ENCODE peak calls at places on chromosomes 12 and 14, in ten cellular contexts. One of them, this sample, is unnamed.
A peak's percentile ranks its signal among the peaks of the same experiment; 100 is the strongest.

GRCh38 chr12:3832738-3833137 is 40.5 kb downstream of the PARP11 start:
- DNase-seq in GM04503: no peak
- DNase-seq in germinal center: no peak
- DNase-seq in globus pallidus: no peak
- DNase-seq in endothelial cell: no peak
- DNase-seq in activated naive CD4-positive, alpha-beta T cell: no peak
- DNase-seq in nucleus accumbens: no peak
- DNase-seq in AG09309: no peak
- DNase-seq in iPS-NIHi11: no peak
- DNase-seq in ELR: peak; percentile 4
- DNase-seq in this sample: no peak

GRCh38 chr12:41917827-41918445 is 226.7 kb downstream of the GXYLT1 start:
- DNase-seq in germinal center: no peak
- DNase-seq in endothelial cell: no peak
- DNase-seq in AG09309: no peak
- DNase-seq in iPS-NIHi11: peak; percentile 33
- DNase-seq in ELR: no peak
- DNase-seq in GM04503: no peak
- DNase-seq in nucleus accumbens: no peak
- DNase-seq in globus pallidus: no peak
- DNase-seq in activated naive CD4-positive, alpha-beta T cell: no peak
- DNase-seq in this sample: no peak

GRCh38 chr12:11793896-11794295 is 144.4 kb downstream of the ETV6 start:
- DNase-seq in activated naive CD4-positive, alpha-beta T cell: no peak
- DNase-seq in germinal center: no peak
- DNase-seq in iPS-NIHi11: no peak
- DNase-seq in endothelial cell: no peak
- DNase-seq in nucleus accumbens: no peak
- DNase-seq in ELR: no peak
- DNase-seq in GM04503: no peak
- DNase-seq in globus pallidus: no peak
- DNase-seq in AG09309: no peak
- DNase-seq in this sample: no peak

GRCh38 chr12:39605501-39605900 is 14.1 kb downstream of the ABCD2 start:
- DNase-seq in globus pallidus: no peak
- DNase-seq in endothelial cell: no peak
- DNase-seq in ELR: peak; percentile 31
- DNase-seq in AG09309: no peak
- DNase-seq in germinal center: no peak
- DNase-seq in iPS-NIHi11: no peak
- DNase-seq in nucleus accumbens: no peak
- DNase-seq in GM04503: no peak
- DNase-seq in activated naive CD4-positive, alpha-beta T cell: no peak
- DNase-seq in this sample: no peak

GRCh38 chr12:72453550-72453949 is 181.4 kb downstream of the TRHDE start:
- DNase-seq in ELR: no peak
- DNase-seq in germinal center: no peak
- DNase-seq in iPS-NIHi11: no peak
- DNase-seq in nucleus accumbens: no peak
- DNase-seq in globus pallidus: no peak
- DNase-seq in GM04503: no peak
- DNase-seq in endothelial cell: no peak
- DNase-seq in activated naive CD4-positive, alpha-beta T cell: no peak
- DNase-seq in AG09309: no peak
- DNase-seq in this sample: no peak

GRCh38 chr12:132061641-132062430 is 82.3 kb downstream of the DDX51 start:
- DNase-seq in ELR: no peak
- DNase-seq in activated naive CD4-positive, alpha-beta T cell: no peak
- DNase-seq in GM04503: no peak
- DNase-seq in globus pallidus: no peak
- DNase-seq in nucleus accumbens: no peak
- DNase-seq in germinal center: no peak
- DNase-seq in endothelial cell: no peak
- DNase-seq in AG09309: no peak
- DNase-seq in iPS-NIHi11: no peak
- DNase-seq in this sample: no peak

GRCh38 chr12:23055004-23055403 is 430.0 kb downstream of the ETNK1 start:
- DNase-seq in germinal center: no peak
- DNase-seq in globus pallidus: no peak
- DNase-seq in ELR: peak; percentile 27
- DNase-seq in GM04503: no peak
- DNase-seq in AG09309: no peak
- DNase-seq in endothelial cell: peak; percentile 58
- DNase-seq in nucleus accumbens: no peak
- DNase-seq in iPS-NIHi11: peak; percentile 61
- DNase-seq in activated naive CD4-positive, alpha-beta T cell: no peak
- DNase-seq in this sample: no peak

GRCh38 chr12:120614873-120615272 is 25.6 kb upstream of the CABP1 start:
- DNase-seq in GM04503: no peak
- DNase-seq in AG09309: no peak
- DNase-seq in iPS-NIHi11: no peak
- DNase-seq in activated naive CD4-positive, alpha-beta T cell: no peak
- DNase-seq in nucleus accumbens: no peak
- DNase-seq in globus pallidus: no peak
- DNase-seq in endothelial cell: no peak
- DNase-seq in ELR: no peak
- DNase-seq in germinal center: no peak
- DNase-seq in this sample: no peak

GRCh38 chr12:103327676-103328075 is 168.1 kb downstream of the C12orf42 start:
- DNase-seq in nucleus accumbens: no peak
- DNase-seq in endothelial cell: no peak
- DNase-seq in GM04503: no peak
- DNase-seq in iPS-NIHi11: no peak
- DNase-seq in globus pallidus: no peak
- DNase-seq in activated naive CD4-positive, alpha-beta T cell: no peak
- DNase-seq in ELR: no peak
- DNase-seq in germinal center: no peak
- DNase-seq in AG09309: no peak
- DNase-seq in this sample: no peak

GRCh38 chr14:34043627-34044372 is 92.9 kb upstream of the EGLN3 start:
- DNase-seq in globus pallidus: no peak
- DNase-seq in activated naive CD4-positive, alpha-beta T cell: peak; percentile 4
- DNase-seq in endothelial cell: no peak
- DNase-seq in ELR: peak; percentile 4
- DNase-seq in AG09309: no peak
- DNase-seq in nucleus accumbens: no peak
- DNase-seq in germinal center: no peak
- DNase-seq in iPS-NIHi11: peak; percentile 42
- DNase-seq in GM04503: no peak
- DNase-seq in this sample: no peak

GRCh38 chr12:18580286-18580685 is 157.5 kb downstream of the PLCZ1 start:
- DNase-seq in AG09309: no peak
- DNase-seq in germinal center: no peak
- DNase-seq in nucleus accumbens: no peak
- DNase-seq in globus pallidus: no peak
- DNase-seq in iPS-NIHi11: no peak
- DNase-seq in activated naive CD4-positive, alpha-beta T cell: no peak
- DNase-seq in endothelial cell: no peak
- DNase-seq in GM04503: no peak
- DNase-seq in ELR: no peak
- DNase-seq in this sample: no peak

GRCh38 chr14:50944647-50945413 is 547 bp upstream of the PYGL start:
- DNase-seq in GM04503: no peak
- DNase-seq in activated naive CD4-positive, alpha-beta T cell: no peak
- DNase-seq in AG09309: no peak
- DNase-seq in iPS-NIHi11: no peak
- DNase-seq in endothelial cell: peak; percentile 6
- DNase-seq in nucleus accumbens: peak; percentile 41
- DNase-seq in germinal center: peak; percentile 18
- DNase-seq in globus pallidus: no peak
- DNase-seq in ELR: peak; percentile 66
- DNase-seq in this sample: peak; percentile 39

GRCh38 chr14:93201155-93201704 is 5.6 kb downstream of the GON7 start:
- DNase-seq in globus pallidus: no peak
- DNase-seq in ELR: no peak
- DNase-seq in germinal center: no peak
- DNase-seq in nucleus accumbens: no peak
- DNase-seq in iPS-NIHi11: no peak
- DNase-seq in AG09309: no peak
- DNase-seq in endothelial cell: no peak
- DNase-seq in GM04503: no peak
- DNase-seq in activated naive CD4-positive, alpha-beta T cell: no peak
- DNase-seq in this sample: no peak

GRCh38 chr12:49920241-49920914 is 16.7 kb upstream of the FAIM2 start:
- DNase-seq in iPS-NIHi11: no peak
- DNase-seq in AG09309: no peak
- DNase-seq in nucleus accumbens: no peak
- DNase-seq in ELR: peak; percentile 76
- DNase-seq in endothelial cell: no peak
- DNase-seq in germinal center: no peak
- DNase-seq in globus pallidus: no peak
- DNase-seq in GM04503: no peak
- DNase-seq in activated naive CD4-positive, alpha-beta T cell: no peak
- DNase-seq in this sample: no peak

GRCh38 chr12:65556676-65557424 is 267.4 kb upstream of the HMGA2 start:
- DNase-seq in AG09309: no peak
- DNase-seq in nucleus accumbens: peak; percentile 44
- DNase-seq in ELR: peak; percentile 90
- DNase-seq in germinal center: peak; percentile 64
- DNase-seq in iPS-NIHi11: peak; percentile 89
- DNase-seq in globus pallidus: peak; percentile 49
- DNase-seq in activated naive CD4-positive, alpha-beta T cell: peak; percentile 13
- DNase-seq in GM04503: no peak
- DNase-seq in endothelial cell: peak; percentile 87
- DNase-seq in this sample: peak; percentile 33

GRCh38 chr12:70724444-70724843 is 87.2 kb upstream of the PTPRB start:
- DNase-seq in GM04503: no peak
- DNase-seq in germinal center: no peak
- DNase-seq in globus pallidus: no peak
- DNase-seq in ELR: peak; percentile 42
- DNase-seq in activated naive CD4-positive, alpha-beta T cell: no peak
- DNase-seq in nucleus accumbens: no peak
- DNase-seq in endothelial cell: no peak
- DNase-seq in iPS-NIHi11: peak; percentile 45
- DNase-seq in AG09309: no peak
- DNase-seq in this sample: no peak

GRCh38 chr12:16361142-16361783 is 13.8 kb downstream of the MGST1 start:
- DNase-seq in endothelial cell: no peak
- DNase-seq in nucleus accumbens: no peak
- DNase-seq in GM04503: no peak
- DNase-seq in AG09309: no peak
- DNase-seq in ELR: no peak
- DNase-seq in activated naive CD4-positive, alpha-beta T cell: no peak
- DNase-seq in iPS-NIHi11: no peak
- DNase-seq in germinal center: no peak
- DNase-seq in globus pallidus: no peak
- DNase-seq in this sample: no peak

GRCh38 chr12:12562016-12562483 is 613 bp downstream of the DUSP16 start:
- DNase-seq in iPS-NIHi11: peak; percentile 39
- DNase-seq in nucleus accumbens: peak; percentile 55
- DNase-seq in GM04503: no peak
- DNase-seq in globus pallidus: peak; percentile 48
- DNase-seq in AG09309: no peak
- DNase-seq in ELR: peak; percentile 48
- DNase-seq in germinal center: peak; percentile 42
- DNase-seq in activated naive CD4-positive, alpha-beta T cell: no peak
- DNase-seq in endothelial cell: peak; percentile 31
- DNase-seq in this sample: peak; percentile 52

GRCh38 chr12:87960557-87960956 is 68.6 kb downstream of the C12orf50 start:
- DNase-seq in iPS-NIHi11: no peak
- DNase-seq in GM04503: no peak
- DNase-seq in germinal center: no peak
- DNase-seq in ELR: no peak
- DNase-seq in nucleus accumbens: no peak
- DNase-seq in globus pallidus: no peak
- DNase-seq in activated naive CD4-positive, alpha-beta T cell: no peak
- DNase-seq in AG09309: no peak
- DNase-seq in endothelial cell: no peak
- DNase-seq in this sample: no peak

GRCh38 chr12:42504049-42504448 is 85.5 kb downstream of the PRICKLE1 start:
- DNase-seq in endothelial cell: no peak
- DNase-seq in ELR: peak; percentile 6
- DNase-seq in iPS-NIHi11: no peak
- DNase-seq in activated naive CD4-positive, alpha-beta T cell: no peak
- DNase-seq in germinal center: no peak
- DNase-seq in GM04503: no peak
- DNase-seq in nucleus accumbens: no peak
- DNase-seq in AG09309: no peak
- DNase-seq in globus pallidus: no peak
- DNase-seq in this sample: no peak

GRCh38 chr14:100127853-100128455 is 31.5 kb downstream of the DEGS2 start:
- DNase-seq in activated naive CD4-positive, alpha-beta T cell: no peak
- DNase-seq in AG09309: no peak
- DNase-seq in nucleus accumbens: no peak
- DNase-seq in germinal center: no peak
- DNase-seq in ELR: no peak
- DNase-seq in endothelial cell: no peak
- DNase-seq in globus pallidus: no peak
- DNase-seq in GM04503: no peak
- DNase-seq in iPS-NIHi11: no peak
- DNase-seq in this sample: no peak

GRCh38 chr12:123573870-123574269 is 10.5 kb upstream of the TMED2 start:
- DNase-seq in nucleus accumbens: no peak
- DNase-seq in germinal center: no peak
- DNase-seq in AG09309: no peak
- DNase-seq in ELR: no peak
- DNase-seq in iPS-NIHi11: no peak
- DNase-seq in GM04503: no peak
- DNase-seq in activated naive CD4-positive, alpha-beta T cell: no peak
- DNase-seq in endothelial cell: no peak
- DNase-seq in globus pallidus: no peak
- DNase-seq in this sample: no peak

GRCh38 chr12:26713885-26714383 is 119.1 kb downstream of the ITPR2 start:
- DNase-seq in germinal center: peak; percentile 41
- DNase-seq in activated naive CD4-positive, alpha-beta T cell: no peak
- DNase-seq in globus pallidus: no peak
- DNase-seq in ELR: no peak
- DNase-seq in nucleus accumbens: no peak
- DNase-seq in GM04503: no peak
- DNase-seq in endothelial cell: no peak
- DNase-seq in iPS-NIHi11: no peak
- DNase-seq in AG09309: no peak
- DNase-seq in this sample: no peak

GRCh38 chr12:5022030-5022429 is 21.6 kb upstream of the KCNA5 start:
- DNase-seq in nucleus accumbens: no peak
- DNase-seq in GM04503: no peak
- DNase-seq in germinal center: no peak
- DNase-seq in iPS-NIHi11: no peak
- DNase-seq in activated naive CD4-positive, alpha-beta T cell: no peak
- DNase-seq in globus pallidus: no peak
- DNase-seq in ELR: peak; percentile 20
- DNase-seq in endothelial cell: no peak
- DNase-seq in AG09309: no peak
- DNase-seq in this sample: no peak

GRCh38 chr14:44151120-44151519 is 356.0 kb downstream of the FSCB start:
- DNase-seq in iPS-NIHi11: no peak
- DNase-seq in GM04503: no peak
- DNase-seq in AG09309: no peak
- DNase-seq in nucleus accumbens: no peak
- DNase-seq in endothelial cell: no peak
- DNase-seq in activated naive CD4-positive, alpha-beta T cell: no peak
- DNase-seq in globus pallidus: no peak
- DNase-seq in germinal center: no peak
- DNase-seq in ELR: no peak
- DNase-seq in this sample: no peak

GRCh38 chr14:101357559-101358319 is 203.6 kb upstream of the DIO3 start:
- DNase-seq in activated naive CD4-positive, alpha-beta T cell: no peak
- DNase-seq in GM04503: no peak
- DNase-seq in nucleus accumbens: no peak
- DNase-seq in ELR: no peak
- DNase-seq in globus pallidus: no peak
- DNase-seq in iPS-NIHi11: no peak
- DNase-seq in AG09309: no peak
- DNase-seq in endothelial cell: no peak
- DNase-seq in germinal center: peak; percentile 22
- DNase-seq in this sample: no peak

GRCh38 chr12:131128556-131128955 is 174.8 kb downstream of the ADGRD1 start:
- DNase-seq in germinal center: no peak
- DNase-seq in AG09309: no peak
- DNase-seq in ELR: no peak
- DNase-seq in iPS-NIHi11: no peak
- DNase-seq in GM04503: no peak
- DNase-seq in globus pallidus: no peak
- DNase-seq in nucleus accumbens: no peak
- DNase-seq in endothelial cell: no peak
- DNase-seq in activated naive CD4-positive, alpha-beta T cell: no peak
- DNase-seq in this sample: no peak

GRCh38 chr12:263574-263973 is 938 bp upstream of the SLC6A13 start:
- DNase-seq in AG09309: no peak
- DNase-seq in activated naive CD4-positive, alpha-beta T cell: no peak
- DNase-seq in nucleus accumbens: no peak
- DNase-seq in endothelial cell: no peak
- DNase-seq in GM04503: no peak
- DNase-seq in globus pallidus: no peak
- DNase-seq in germinal center: no peak
- DNase-seq in ELR: peak; percentile 62
- DNase-seq in iPS-NIHi11: no peak
- DNase-seq in this sample: no peak